ENCODE peak calls at places on chromosomes 11 and 22, in six cellular contexts. One of them, this sample, is unnamed.

GRCh38 chr11:127643659-127644058 is 643.1 kb upstream of the KIRREL3 start:
- DNase-seq in GM13977: no peak
- DNase-seq in iPS DF 6.9: no peak
- DNase-seq in osteoblast: no peak
- DNase-seq in GM12865: no peak
- DNase-seq in HTR-8/SVneo: no peak
- DNase-seq in this sample: no peak

GRCh38 chr11:27211370-27212127 is 151.5 kb downstream of the CCDC34 start:
- DNase-seq in GM13977: no peak
- DNase-seq in iPS DF 6.9: no peak
- DNase-seq in osteoblast: peak
- DNase-seq in GM12865: no peak
- DNase-seq in HTR-8/SVneo: no peak
- DNase-seq in this sample: no peak

GRCh38 chr11:57335343-57336110 is at the start of gene SSRP1:
- DNase-seq in GM13977: peak
- DNase-seq in iPS DF 6.9: no peak
- DNase-seq in osteoblast: peak
- DNase-seq in GM12865: peak
- DNase-seq in HTR-8/SVneo: peak
- DNase-seq in this sample: peak

GRCh38 chr11:77379917-77380316 is 78.4 kb upstream of the GDPD4 start:
- DNase-seq in GM13977: no peak
- DNase-seq in iPS DF 6.9: no peak
- DNase-seq in osteoblast: no peak
- DNase-seq in GM12865: no peak
- DNase-seq in HTR-8/SVneo: no peak
- DNase-seq in this sample: no peak

GRCh38 chr11:101862410-101863233 is 52.2 kb upstream of the CEP126 start:
- DNase-seq in GM13977: no peak
- DNase-seq in iPS DF 6.9: no peak
- DNase-seq in osteoblast: peak
- DNase-seq in GM12865: no peak
- DNase-seq in HTR-8/SVneo: peak
- DNase-seq in this sample: peak

GRCh38 chr11:88701816-88702215 is 364.0 kb downstream of the GRM5 start:
- DNase-seq in GM13977: no peak
- DNase-seq in iPS DF 6.9: no peak
- DNase-seq in osteoblast: no peak
- DNase-seq in GM12865: no peak
- DNase-seq in HTR-8/SVneo: no peak
- DNase-seq in this sample: no peak

GRCh38 chr11:61539958-61540357 is 31.4 kb downstream of the LRRC10B start:
- DNase-seq in GM13977: no peak
- DNase-seq in iPS DF 6.9: no peak
- DNase-seq in osteoblast: peak
- DNase-seq in GM12865: no peak
- DNase-seq in HTR-8/SVneo: no peak
- DNase-seq in this sample: no peak

GRCh38 chr22:48070760-48071159 is 1308.3 kb downstream of the TBC1D22A start:
- DNase-seq in GM13977: no peak
- DNase-seq in iPS DF 6.9: no peak
- DNase-seq in osteoblast: no peak
- DNase-seq in GM12865: peak
- DNase-seq in HTR-8/SVneo: no peak
- DNase-seq in this sample: no peak

GRCh38 chr11:65430406-65431217 is 8.0 kb downstream of the NEAT1 start:
- DNase-seq in GM13977: no peak
- DNase-seq in iPS DF 6.9: no peak
- DNase-seq in osteoblast: no peak
- DNase-seq in GM12865: peak
- DNase-seq in HTR-8/SVneo: no peak
- DNase-seq in this sample: no peak

GRCh38 chr22:18048041-18048440 is 23.7 kb upstream of the MICAL3 start:
- DNase-seq in GM13977: no peak
- DNase-seq in iPS DF 6.9: no peak
- DNase-seq in osteoblast: no peak
- DNase-seq in GM12865: no peak
- DNase-seq in HTR-8/SVneo: no peak
- DNase-seq in this sample: no peak

GRCh38 chr22:47401592-47401898 is 639.1 kb downstream of the TBC1D22A start:
- DNase-seq in GM13977: no peak
- DNase-seq in iPS DF 6.9: no peak
- DNase-seq in osteoblast: no peak
- DNase-seq in GM12865: no peak
- DNase-seq in HTR-8/SVneo: no peak
- DNase-seq in this sample: no peak

GRCh38 chr11:107453594-107454286 is 3.9 kb downstream of the CWF19L2 start:
- DNase-seq in GM13977: no peak
- DNase-seq in iPS DF 6.9: no peak
- DNase-seq in osteoblast: no peak
- DNase-seq in GM12865: no peak
- DNase-seq in HTR-8/SVneo: no peak
- DNase-seq in this sample: no peak

GRCh38 chr11:79762271-79762935 is 321.6 kb upstream of the TENM4 start:
- DNase-seq in GM13977: no peak
- DNase-seq in iPS DF 6.9: no peak
- DNase-seq in osteoblast: no peak
- DNase-seq in GM12865: no peak
- DNase-seq in HTR-8/SVneo: no peak
- DNase-seq in this sample: peak

GRCh38 chr11:7559404-7560283 is 45.8 kb downstream of the PPFIBP2 start:
- DNase-seq in GM13977: no peak
- DNase-seq in iPS DF 6.9: no peak
- DNase-seq in osteoblast: no peak
- DNase-seq in GM12865: peak
- DNase-seq in HTR-8/SVneo: no peak
- DNase-seq in this sample: no peak

GRCh38 chr11:65782816-65783228 is 2.0 kb upstream of the AP5B1 start:
- DNase-seq in GM13977: no peak
- DNase-seq in iPS DF 6.9: no peak
- DNase-seq in osteoblast: peak
- DNase-seq in GM12865: no peak
- DNase-seq in HTR-8/SVneo: no peak
- DNase-seq in this sample: no peak

GRCh38 chr11:34600339-34601084 is 20.4 kb upstream of the EHF start:
- DNase-seq in GM13977: no peak
- DNase-seq in iPS DF 6.9: no peak
- DNase-seq in osteoblast: no peak
- DNase-seq in GM12865: no peak
- DNase-seq in HTR-8/SVneo: no peak
- DNase-seq in this sample: no peak

GRCh38 chr11:15146271-15147003 is 31.7 kb downstream of the INSC start:
- DNase-seq in GM13977: no peak
- DNase-seq in iPS DF 6.9: no peak
- DNase-seq in osteoblast: peak
- DNase-seq in GM12865: no peak
- DNase-seq in HTR-8/SVneo: no peak
- DNase-seq in this sample: no peak

GRCh38 chr22:44746836-44747519 is 5.4 kb upstream of the ARHGAP8 start:
- DNase-seq in GM13977: no peak
- DNase-seq in iPS DF 6.9: no peak
- DNase-seq in osteoblast: peak
- DNase-seq in GM12865: no peak
- DNase-seq in HTR-8/SVneo: no peak
- DNase-seq in this sample: no peak

GRCh38 chr11:35529971-35530495 is 4.6 kb upstream of the PAMR1 start:
- DNase-seq in GM13977: no peak
- DNase-seq in iPS DF 6.9: no peak
- DNase-seq in osteoblast: no peak
- DNase-seq in GM12865: no peak
- DNase-seq in HTR-8/SVneo: peak
- DNase-seq in this sample: no peak

GRCh38 chr22:29470159-29470855 is 9.7 kb upstream of the NEFH start:
- DNase-seq in GM13977: peak
- DNase-seq in iPS DF 6.9: peak
- DNase-seq in osteoblast: peak
- DNase-seq in GM12865: peak
- DNase-seq in HTR-8/SVneo: peak
- DNase-seq in this sample: no peak

GRCh38 chr11:122197055-122197987 is 81.3 kb upstream of the BLID start:
- DNase-seq in GM13977: no peak
- DNase-seq in iPS DF 6.9: no peak
- DNase-seq in osteoblast: peak
- DNase-seq in GM12865: no peak
- DNase-seq in HTR-8/SVneo: peak
- DNase-seq in this sample: no peak